ENCODE peak calls at places on chromosomes 13 and 19, in five cellular contexts. One of them, this sample, is unnamed.
A peak's percentile ranks its signal among the peaks of the same experiment; 100 is the strongest.

GRCh38 chr19:10135551-10136334 is 16.0 kb upstream of the EIF3G start:
- DNase-seq in mesenchymal stem cell: no peak
- DNase-seq in neuronal stem cell: no peak
- DNase-seq in H1: no peak
- DNase-seq in H9: no peak
- DNase-seq in this sample: no peak

GRCh38 chr13:37791699-37792098 is 77.9 kb downstream of the TRPC4 start:
- DNase-seq in mesenchymal stem cell: no peak
- DNase-seq in neuronal stem cell: no peak
- DNase-seq in H9: no peak
- DNase-seq in H1: no peak
- DNase-seq in this sample: peak; percentile 10

GRCh38 chr13:113766035-113766800 is 7.2 kb downstream of the TMEM255B start:
- DNase-seq in H1: no peak
- DNase-seq in neuronal stem cell: no peak
- DNase-seq in mesenchymal stem cell: no peak
- DNase-seq in H9: no peak
- DNase-seq in this sample: no peak

GRCh38 chr19:16070366-16070990 is 5.8 kb upstream of the TPM4 start:
- DNase-seq in mesenchymal stem cell: no peak
- DNase-seq in neuronal stem cell: no peak
- DNase-seq in H9: no peak
- DNase-seq in H1: no peak
- DNase-seq in this sample: no peak

GRCh38 chr13:62704795-62705329 is 1289.2 kb upstream of the PCDH20 start:
- DNase-seq in mesenchymal stem cell: no peak
- DNase-seq in H1: no peak
- DNase-seq in neuronal stem cell: no peak
- DNase-seq in H9: no peak
- DNase-seq in this sample: no peak

GRCh38 chr13:32426191-32426980 is 1.5 kb downstream of the N4BP2L1 start:
- DNase-seq in H9: no peak
- DNase-seq in neuronal stem cell: no peak
- DNase-seq in H1: no peak
- DNase-seq in mesenchymal stem cell: peak; percentile 46
- DNase-seq in this sample: no peak

GRCh38 chr13:30224732-30225131 is 82.6 kb downstream of the KATNAL1 start:
- DNase-seq in neuronal stem cell: no peak
- DNase-seq in H9: no peak
- DNase-seq in H1: no peak
- DNase-seq in mesenchymal stem cell: peak; percentile 3
- DNase-seq in this sample: peak; percentile 30

GRCh38 chr19:40190891-40191835 is at the start of gene MAP3K10:
- DNase-seq in H1: no peak
- DNase-seq in neuronal stem cell: peak; percentile 73
- DNase-seq in H9: peak; percentile 63
- DNase-seq in mesenchymal stem cell: peak; percentile 70
- DNase-seq in this sample: peak; percentile 51

GRCh38 chr19:12162513-12162881 is 399 bp upstream of the ZNF136 start:
- DNase-seq in mesenchymal stem cell: no peak
- DNase-seq in neuronal stem cell: no peak
- DNase-seq in H9: no peak
- DNase-seq in H1: no peak
- DNase-seq in this sample: no peak

GRCh38 chr19:12163841-12164240 is 945 bp downstream of the ZNF136 start:
- DNase-seq in neuronal stem cell: no peak
- DNase-seq in mesenchymal stem cell: peak; percentile 55
- DNase-seq in H9: no peak
- DNase-seq in H1: no peak
- DNase-seq in this sample: peak; percentile 56

GRCh38 chr19:12166596-12166995 is 3.7 kb downstream of the ZNF136 start:
- DNase-seq in H1: no peak
- DNase-seq in H9: no peak
- DNase-seq in mesenchymal stem cell: peak; percentile 48
- DNase-seq in neuronal stem cell: no peak
- DNase-seq in this sample: peak; percentile 67

GRCh38 chr19:12159773-12160414 is 3.0 kb upstream of the ZNF136 start:
- DNase-seq in H9: peak; percentile 36
- DNase-seq in mesenchymal stem cell: no peak
- DNase-seq in neuronal stem cell: no peak
- DNase-seq in H1: no peak
- DNase-seq in this sample: no peak

DNA sequence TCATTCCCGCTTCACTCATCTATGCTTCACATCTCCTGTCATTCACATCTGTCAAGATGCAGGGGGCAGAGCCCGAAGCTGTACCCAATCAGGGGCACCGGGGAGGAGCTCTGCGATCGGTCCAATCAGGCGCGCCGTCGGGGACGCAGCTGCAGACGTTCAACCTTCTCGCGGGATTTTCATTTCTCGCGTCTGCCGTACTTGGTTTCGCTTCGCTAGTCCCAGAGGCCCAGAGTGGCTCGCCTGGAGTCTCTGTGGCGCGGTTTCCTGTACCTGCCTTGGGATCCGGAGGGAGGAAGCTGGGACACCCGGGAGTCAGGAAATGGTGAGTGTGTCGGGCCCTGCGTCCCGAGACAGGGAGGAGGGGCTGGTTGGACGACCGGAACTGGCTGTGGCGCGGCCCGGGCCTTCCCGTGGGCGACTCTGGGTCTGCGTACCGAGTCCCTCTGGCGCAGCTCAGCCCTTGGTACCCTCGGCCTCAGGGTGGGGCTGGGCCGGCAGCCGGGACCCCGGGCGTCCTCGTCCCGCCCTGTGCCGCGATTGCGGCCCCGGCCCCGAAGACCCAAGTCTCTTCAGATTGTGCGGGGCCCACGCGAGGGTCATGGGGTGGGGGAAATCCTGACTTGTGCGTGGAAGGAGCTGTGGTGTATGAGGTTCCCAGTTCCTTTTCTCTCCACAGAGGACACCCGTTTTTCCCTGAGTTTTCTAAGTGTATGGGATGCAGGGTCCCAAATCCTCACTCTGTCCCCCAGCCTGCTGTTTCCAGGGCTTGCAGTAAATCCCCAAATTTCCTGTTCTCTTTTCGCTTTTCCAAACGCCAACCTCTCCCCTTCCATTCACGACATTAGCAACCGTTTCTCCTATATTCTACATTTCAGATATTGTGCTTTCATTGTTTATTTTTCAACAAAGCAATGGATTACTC is at the start of gene ZNF136:
- DNase-seq in neuronal stem cell: peak; percentile 90
- DNase-seq in H1: peak; percentile 79
- DNase-seq in H9: peak; percentile 97
- DNase-seq in mesenchymal stem cell: peak; percentile 97
- DNase-seq in this sample: peak; percentile 95
- H4K91ac ChIP-seq in neuronal stem cell: no peak within 1 kb of the TSS
- H4K91ac ChIP-seq in H1: no peak within 1 kb of the TSS
- H4K91ac ChIP-seq in H9: no peak within 1 kb of the TSS
- H4K91ac ChIP-seq in mesenchymal stem cell: peak within 1 kb of the TSS; percentile 22
- H4K91ac ChIP-seq in this sample: peak within 1 kb of the TSS; percentile 65

DNA sequence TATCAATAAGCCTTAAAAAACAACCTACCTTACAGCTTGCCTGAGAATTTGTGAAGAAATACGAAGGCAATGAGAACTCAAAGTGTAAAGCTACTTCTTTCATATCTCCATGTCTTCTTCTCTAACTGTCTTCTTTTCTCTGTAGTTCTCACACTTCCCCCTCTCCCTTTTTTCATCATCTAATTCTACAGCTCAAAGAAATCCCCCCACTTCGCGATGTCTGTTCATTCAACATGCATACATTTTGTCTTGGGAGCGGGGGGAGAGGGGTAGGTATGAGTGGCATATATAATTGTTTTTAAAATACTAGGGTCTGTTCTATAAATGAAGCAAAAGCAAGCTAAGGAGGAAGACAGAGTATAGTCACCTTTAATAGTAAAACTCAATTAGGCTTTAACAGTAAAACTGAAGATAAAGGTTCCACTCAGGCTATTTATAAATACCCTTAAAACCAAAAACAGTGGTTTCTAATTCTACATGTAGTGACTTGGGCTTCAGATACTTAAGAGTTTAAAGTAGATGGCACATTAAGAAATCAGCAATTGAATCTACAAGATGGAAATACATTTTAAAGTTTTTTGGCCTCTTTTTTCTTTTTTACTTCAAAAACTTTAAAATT is 106.9 kb downstream of the KLF12 start:
- DNase-seq in H1: no peak
- DNase-seq in neuronal stem cell: no peak
- DNase-seq in mesenchymal stem cell: no peak
- DNase-seq in H9: no peak
- DNase-seq in this sample: no peak
- H2BK120ac ChIP-seq in H1: peak overlapping the region; percentile 75
- H2BK120ac ChIP-seq in neuronal stem cell: no peak overlapping the region
- H2BK120ac ChIP-seq in mesenchymal stem cell: no peak overlapping the region
- H2BK120ac ChIP-seq in H9: no peak overlapping the region
- H2BK120ac ChIP-seq in this sample: no peak overlapping the region

DNA sequence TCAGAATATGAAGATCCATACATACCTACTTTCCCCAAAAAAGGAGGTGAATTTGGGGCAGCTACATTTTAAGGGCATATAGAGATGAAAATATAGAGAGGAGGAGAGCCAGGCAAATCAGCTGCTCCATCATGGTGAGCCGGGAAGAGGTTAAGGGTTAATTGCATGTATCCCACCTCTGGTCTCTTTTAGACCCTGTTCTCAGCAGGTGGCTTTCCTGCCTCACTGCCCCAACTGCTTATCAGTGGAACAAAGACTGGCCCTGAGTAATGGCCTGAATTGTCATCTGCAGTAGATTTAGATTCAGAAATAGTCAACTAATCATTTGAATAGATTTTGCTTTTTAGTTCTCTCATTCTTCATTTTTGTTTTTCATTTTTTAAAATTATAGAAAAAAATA is 206.6 kb downstream of the SPRY2 start:
- DNase-seq in neuronal stem cell: peak; percentile 60
- DNase-seq in H9: no peak
- DNase-seq in H1: no peak
- DNase-seq in mesenchymal stem cell: peak; percentile 6
- DNase-seq in this sample: no peak
- H2BK15ac ChIP-seq in neuronal stem cell: no peak overlapping the region
- H2BK15ac ChIP-seq in H9: no peak overlapping the region
- H2BK15ac ChIP-seq in H1: no peak overlapping the region
- H2BK15ac ChIP-seq in mesenchymal stem cell: peak overlapping the region; percentile 26
- H2BK15ac ChIP-seq in this sample: no peak overlapping the region

GRCh38 chr19:33868821-33869412 is 72.2 kb downstream of the KCTD15 start:
- DNase-seq in H9: peak; percentile 66
- DNase-seq in H1: no peak
- DNase-seq in neuronal stem cell: no peak
- DNase-seq in mesenchymal stem cell: no peak
- DNase-seq in this sample: no peak
- H4K91ac ChIP-seq in H9: no peak overlapping the region
- H4K91ac ChIP-seq in H1: no peak overlapping the region
- H4K91ac ChIP-seq in neuronal stem cell: no peak overlapping the region
- H4K91ac ChIP-seq in mesenchymal stem cell: no peak overlapping the region
- H4K91ac ChIP-seq in this sample: no peak overlapping the region

GRCh38 chr19:4337906-4338440 is 654 bp downstream of the STAP2 start:
- DNase-seq in H1: no peak
- DNase-seq in mesenchymal stem cell: peak; percentile 39
- DNase-seq in H9: no peak
- DNase-seq in neuronal stem cell: no peak
- DNase-seq in this sample: no peak

GRCh38 chr19:4342421-4343055 is 824 bp upstream of the MPND start:
- DNase-seq in H9: peak; percentile 99
- DNase-seq in H1: peak; percentile 97
- DNase-seq in mesenchymal stem cell: peak; percentile 100
- DNase-seq in neuronal stem cell: peak; percentile 100
- DNase-seq in this sample: peak; percentile 100

GRCh38 chr19:4343056-4343844 is at the start of gene MPND:
- DNase-seq in mesenchymal stem cell: peak; percentile 84
- DNase-seq in H1: no peak
- DNase-seq in neuronal stem cell: peak; percentile 85
- DNase-seq in H9: peak; percentile 86
- DNase-seq in this sample: peak; percentile 64

GRCh38 chr19:4334929-4335833 is 3.4 kb downstream of the STAP2 start:
- DNase-seq in H9: no peak
- DNase-seq in neuronal stem cell: no peak
- DNase-seq in H1: no peak
- DNase-seq in mesenchymal stem cell: no peak
- DNase-seq in this sample: no peak

DNA sequence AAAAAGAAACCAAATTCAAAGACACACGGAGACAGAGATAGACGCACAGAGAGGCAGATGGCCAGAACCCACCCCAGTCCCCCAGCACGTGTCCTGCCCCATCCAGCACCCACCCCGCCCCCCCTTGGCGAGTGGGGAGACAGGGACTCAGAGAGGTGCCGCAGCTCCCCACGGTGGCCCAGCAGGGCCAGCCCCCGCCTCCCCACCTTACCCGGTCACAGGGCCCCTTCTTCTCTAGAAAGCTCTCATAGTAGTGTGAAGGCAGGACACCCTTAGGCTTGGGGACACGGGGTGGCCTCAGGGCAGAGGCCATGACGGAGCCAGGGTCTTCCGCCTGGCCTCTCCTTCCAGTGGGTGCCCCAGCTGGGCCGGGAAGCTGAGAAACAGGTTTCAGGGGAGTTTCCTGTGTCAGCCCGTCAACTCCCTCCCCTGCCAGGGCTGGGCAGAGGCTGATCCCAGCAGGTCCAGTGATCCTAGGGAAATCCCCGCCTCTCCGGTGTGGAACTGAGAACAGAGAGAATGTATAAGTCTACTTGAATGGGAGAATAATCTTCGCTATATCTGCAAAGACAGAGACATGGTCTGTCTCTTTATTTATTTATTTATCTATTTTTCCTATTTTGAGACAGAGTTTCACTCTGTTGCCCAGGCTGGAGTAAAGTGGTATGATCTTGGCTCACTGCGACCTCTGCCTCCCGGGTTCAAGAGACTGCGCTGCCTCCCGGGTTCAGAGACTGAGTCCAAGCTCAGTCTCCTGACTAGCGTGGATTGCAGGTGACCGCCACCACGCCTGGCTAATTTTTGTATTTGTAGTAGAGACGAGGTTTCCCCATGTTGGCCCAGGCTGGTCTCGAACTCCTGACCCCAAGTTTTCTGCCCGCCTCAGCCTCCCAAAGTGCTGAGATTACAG is at the start of gene STAP2:
- DNase-seq in H9: peak; percentile 76
- DNase-seq in mesenchymal stem cell: peak; percentile 31
- DNase-seq in neuronal stem cell: no peak
- DNase-seq in H1: no peak
- DNase-seq in this sample: no peak
- H2BK120ac ChIP-seq in H9: no peak within 1 kb of the TSS
- H2BK120ac ChIP-seq in mesenchymal stem cell: peak within 1 kb of the TSS; percentile 62
- H2BK120ac ChIP-seq in neuronal stem cell: no peak within 1 kb of the TSS
- H2BK120ac ChIP-seq in H1: no peak within 1 kb of the TSS
- H2BK120ac ChIP-seq in this sample: peak within 1 kb of the TSS; percentile 8

GRCh38 chr13:81305928-81306327 is 965.0 kb upstream of the SPRY2 start:
- DNase-seq in H1: no peak
- DNase-seq in neuronal stem cell: no peak
- DNase-seq in mesenchymal stem cell: no peak
- DNase-seq in H9: no peak
- DNase-seq in this sample: no peak
- H2BK15ac ChIP-seq in H1: no peak overlapping the region
- H2BK15ac ChIP-seq in neuronal stem cell: no peak overlapping the region
- H2BK15ac ChIP-seq in mesenchymal stem cell: no peak overlapping the region
- H2BK15ac ChIP-seq in H9: no peak overlapping the region
- H2BK15ac ChIP-seq in this sample: no peak overlapping the region